ENCODE peak calls at places on chromosome 11, in five cellular contexts. E, X, F, Q and L are unnamed samples.
A peak's percentile ranks its signal among the peaks of the same experiment; 100 is the strongest.

GRCh38 chr11:68632802-68633201 is 51.5 kb upstream of the GAL start:
- DNase-seq in F (no peak), E (peak; percentile 10), Q (peak; percentile 65), X (no peak), L (peak; percentile 25)

GRCh38 chr11:121661796-121662508 is 209.2 kb upstream of the SORL1-AS1 start:
- DNase-seq in X (no peak), E (no peak), Q (no peak), F (no peak), L (no peak)

GRCh38 chr11:23138761-23139160 is 278.5 kb upstream of the CCDC179 start:
- DNase-seq in E (no peak), Q (no peak), X (no peak), F (no peak), L (no peak)

GRCh38 chr11:113184498-113184897 is 129.9 kb upstream of the TTC12 start:
- DNase-seq in F (no peak), Q (no peak), E (peak; percentile 86), X (no peak), L (no peak)

GRCh38 chr11:7889985-7890384 is 41.1 kb downstream of the OR10A6 start:
- DNase-seq in E (no peak), F (no peak), Q (no peak), X (no peak), L (no peak)

GRCh38 chr11:99015634-99016454 is 4.9 kb upstream of the CNTN5 start:
- DNase-seq in E (peak; percentile 39), F (no peak), Q (no peak), X (no peak), L (peak; percentile 14)

GRCh38 chr11:71502871-71503435 is 24.1 kb upstream of the KRTAP5-7 start:
- DNase-seq in X (no peak), E (no peak), Q (no peak), F (no peak), L (no peak)

GRCh38 chr11:117221775-117222517 is 9.9 kb downstream of the PCSK7 start:
- DNase-seq in X (peak; percentile 76), Q (peak; percentile 66), E (no peak), F (peak; percentile 82), L (no peak)

GRCh38 chr11:126403039-126403438 is 47.6 kb downstream of the ST3GAL4 start:
- DNase-seq in E (no peak), F (no peak), Q (peak; percentile 90), X (peak; percentile 72), L (no peak)

GRCh38 chr11:71437399-71437798 is 10.8 kb downstream of the DHCR7 start:
- DNase-seq in E (no peak), Q (no peak), F (peak; percentile 71), X (no peak), L (no peak)

GRCh38 chr11:67054851-67055523 is 1.7 kb upstream of the RHOD start:
- DNase-seq in Q (peak; percentile 85), X (peak; percentile 53), F (peak; percentile 82), E (no peak), L (no peak)

GRCh38 chr11:114162719-114163123 is 103.2 kb downstream of the ZBTB16 start:
- DNase-seq in E (peak; percentile 80), X (peak; percentile 97), Q (peak; percentile 90), F (peak; percentile 88), L (no peak)

GRCh38 chr11:74319139-74319538 is 7.7 kb upstream of the P4HA3 start:
- DNase-seq in Q (no peak), E (peak; percentile 90), F (no peak), X (no peak), L (no peak)

GRCh38 chr11:30960387-30960992 is 374.3 kb upstream of the MPPED2 start:
- DNase-seq in X (no peak), E (no peak), Q (no peak), F (no peak), L (no peak)

GRCh38 chr11:27234043-27234668 is 128.9 kb downstream of the CCDC34 start:
- DNase-seq in Q (peak; percentile 69), F (no peak), X (no peak), E (peak; percentile 98), L (peak; percentile 13)

GRCh38 chr11:129223701-129224149 is 31.6 kb upstream of the ARHGAP32 start:
- DNase-seq in X (no peak), E (peak; percentile 14), Q (no peak), F (no peak), L (no peak)

GRCh38 chr11:79013509-79013908 is 427.3 kb downstream of the TENM4 start:
- DNase-seq in X (no peak), E (no peak), F (no peak), Q (no peak), L (no peak)

GRCh38 chr11:11241284-11241683 is 111.8 kb downstream of the CSNK2A3 start:
- DNase-seq in X (no peak), F (no peak), E (no peak), Q (no peak), L (no peak)

GRCh38 chr11:12864316-12865156 is 144.6 kb upstream of the RASSF10 start:
- DNase-seq in F (no peak), E (no peak), Q (no peak), X (no peak), L (no peak)

GRCh38 chr11:117823941-117824420 is 563 bp downstream of the FXYD2 start:
- DNase-seq in F (peak; percentile 89), E (no peak), Q (peak; percentile 49), X (no peak), L (no peak)

GRCh38 chr11:2944953-2945756 is 15.9 kb upstream of the PHLDA2 start:
- DNase-seq in X (peak; percentile 92), E (no peak), Q (peak; percentile 87), F (peak; percentile 96), L (no peak)

GRCh38 chr11:45424781-45425180 is 138.6 kb upstream of the SYT13 start:
- DNase-seq in Q (no peak), F (no peak), X (no peak), E (no peak), L (no peak)

GRCh38 chr11:105298630-105299029 is 159.1 kb upstream of the CARD18 start:
- DNase-seq in E (no peak), X (no peak), Q (no peak), F (no peak), L (no peak)

GRCh38 chr11:118046964-118047700 is 29.7 kb upstream of the TMPRSS4 start:
- DNase-seq in E (no peak), Q (no peak), X (no peak), F (no peak), L (no peak)

GRCh38 chr11:46642627-46643335 is 25.4 kb downstream of the ATG13 start:
- DNase-seq in E (no peak), Q (no peak), F (no peak), X (no peak), L (no peak)

GRCh38 chr11:118438314-118438931 is 2.1 kb downstream of the KMT2A start:
- DNase-seq in E (no peak), F (no peak), X (peak; percentile 59), Q (peak; percentile 62), L (peak; percentile 39)

GRCh38 chr11:57249384-57250319 is 12.6 kb upstream of the APLNR start:
- DNase-seq in E (peak; percentile 19), X (peak; percentile 54), F (no peak), Q (peak; percentile 78), L (peak; percentile 7)

GRCh38 chr11:122706689-122707088 is 51.2 kb downstream of the UBASH3B start:
- DNase-seq in E (peak; percentile 78), F (no peak), X (no peak), Q (no peak), L (no peak)

GRCh38 chr11:109604506-109604905 is 182.5 kb downstream of the C11orf87 start:
- DNase-seq in Q (no peak), F (no peak), X (no peak), E (no peak), L (no peak)

GRCh38 chr11:10304495-10305261 is at the start of gene ADM:
- DNase-seq in X (peak; percentile 84), Q (peak; percentile 95), F (peak; percentile 95), E (peak; percentile 92), L (peak; percentile 82)

GRCh38 chr11:113901141-113901540 is 3.5 kb upstream of the HTR3B start:
- DNase-seq in X (no peak), F (no peak), E (no peak), Q (no peak), L (no peak)

GRCh38 chr11:67437082-67437821 is at the start of gene PTPRCAP:
- DNase-seq in E (no peak), Q (no peak), X (no peak), F (no peak), L (peak; percentile 92)

GRCh38 chr11:27646051-27646818 is 54.0 kb downstream of the BDNF start:
- DNase-seq in E (no peak), F (no peak), X (peak; percentile 21), Q (no peak), L (no peak)

GRCh38 chr11:61359541-61359940 is 2.1 kb downstream of the CYB561A3 start:
- DNase-seq in E (no peak), Q (peak; percentile 69), F (no peak), X (no peak), L (no peak)

GRCh38 chr11:35554491-35555237 is 29.2 kb upstream of the PAMR1 start:
- DNase-seq in F (no peak), E (no peak), X (no peak), Q (no peak), L (no peak)

GRCh38 chr11:108199446-108200321 is 22.8 kb downstream of the NPAT start:
- DNase-seq in E (no peak), Q (no peak), F (no peak), X (no peak), L (peak; percentile 71)

GRCh38 chr11:2536440-2536989 is 91.7 kb downstream of the KCNQ1 start:
- DNase-seq in F (peak; percentile 63), E (no peak), X (no peak), Q (no peak), L (no peak)